ENCODE peak calls at places on chromosomes 12 and 14, in five cellular contexts. Z, F, N, B and T are unnamed samples.

GRCh38 chr14:66379116-66379515 is 107.1 kb upstream of the CCDC196 start:
- DNase-seq in Z (no peak), F (no peak), B (no peak), N (no peak), T (no peak)

GRCh38 chr14:95463173-95463901 is 53.1 kb downstream of the SYNE3 start:
- DNase-seq in N (no peak), B (no peak), F (no peak), Z (no peak), T (no peak)

GRCh38 chr14:52391866-52392600 is 77.9 kb downstream of the PTGER2 start:
- DNase-seq in B (no peak), N (no peak), Z (no peak), F (no peak), T (no peak)

GRCh38 chr12:80291108-80291754 is 152.8 kb upstream of the PTPRQ start:
- DNase-seq in N (no peak), B (no peak), F (no peak), Z (no peak), T (no peak)

GRCh38 chr12:121804417-121805111 is 755 bp downstream of the SETD1B start:
- DNase-seq in F (no peak), N (peak; percentile 55), Z (no peak), B (no peak), T (no peak)

GRCh38 chr12:32478858-32479257 is 79.5 kb downstream of the FGD4 start:
- DNase-seq in Z (no peak), B (no peak), N (no peak), F (no peak), T (no peak)

GRCh38 chr14:61560323-61560722 is 135.0 kb upstream of the HIF1A start:
- DNase-seq in N (peak; percentile 65), F (no peak), Z (no peak), B (no peak), T (no peak)

GRCh38 chr14:60514378-60515243 is 5.7 kb downstream of the SIX6 start:
- DNase-seq in F (peak; percentile 13), N (peak; percentile 41), B (no peak), Z (no peak), T (no peak)

GRCh38 chr14:24123465-24124417 is 6.7 kb upstream of the FITM1 start:
- DNase-seq in N (no peak), Z (no peak), B (no peak), F (no peak), T (no peak)

GRCh38 chr14:52313493-52313881 is 625 bp upstream of the PTGER2 start:
- DNase-seq in F (no peak), B (no peak), Z (no peak), N (no peak), T (no peak)

GRCh38 chr14:59632381-59632780 is 55.8 kb upstream of the CCDC175 start:
- DNase-seq in Z (no peak), B (no peak), N (peak; percentile 20), F (peak; percentile 12), T (no peak)

GRCh38 chr12:106521901-106522300 is 60.9 kb upstream of the RFX4 start:
- DNase-seq in F (no peak), Z (no peak), B (no peak), N (no peak), T (no peak)

GRCh38 chr12:71426648-71427047 is 12.9 kb upstream of the LGR5 start:
- DNase-seq in Z (no peak), F (no peak), N (no peak), B (no peak), T (no peak)

GRCh38 chr14:105700622-105701288 is 174.4 kb downstream of the TMEM121 start:
- DNase-seq in F (no peak), N (no peak), B (no peak), Z (no peak), T (no peak)

GRCh38 chr14:105059917-105060565 is 5.2 kb downstream of the GPR132 start:
- DNase-seq in N (no peak), B (no peak), Z (peak; percentile 23), F (no peak), T (no peak)

GRCh38 chr12:98238513-98238912 is 276.9 kb upstream of the TMPO start:
- DNase-seq in Z (no peak), F (no peak), B (no peak), N (no peak), T (no peak)

GRCh38 chr14:70422538-70422937 is 5.6 kb upstream of the SYNJ2BP start:
- DNase-seq in N (no peak), F (no peak), Z (no peak), B (no peak), T (no peak)

GRCh38 chr12:105077435-105077834 is 6.8 kb downstream of the ALDH1L2 start:
- DNase-seq in N (no peak), B (no peak), Z (no peak), F (no peak), T (no peak)

GRCh38 chr12:46473634-46474201 is 101.1 kb upstream of the SLC38A2 start:
- DNase-seq in B (no peak), F (no peak), Z (no peak), N (peak; percentile 95), T (no peak)

GRCh38 chr12:229441-230191 is 15.7 kb upstream of the SLC6A12 start:
- DNase-seq in Z (no peak), N (no peak), B (no peak), F (no peak), T (no peak)

GRCh38 chr12:9344540-9344939 is 136.3 kb upstream of the PZP start:
- DNase-seq in N (no peak), B (no peak), F (no peak), Z (no peak), T (no peak)

GRCh38 chr12:94219622-94220302 is 71.4 kb downstream of the PLXNC1 start:
- DNase-seq in N (no peak), F (no peak), Z (no peak), B (no peak), T (no peak)

GRCh38 chr12:96220902-96221301 is 26.7 kb downstream of the ELK3 start:
- DNase-seq in Z (no peak), F (no peak), B (no peak), N (no peak), T (no peak)

GRCh38 chr12:29728033-29728432 is 55.7 kb downstream of the TMTC1 start:
- DNase-seq in Z (no peak), B (no peak), F (no peak), N (no peak), T (no peak)

GRCh38 chr14:51321036-51321435 is 81.0 kb downstream of the TMX1 start:
- DNase-seq in N (no peak), F (no peak), Z (no peak), B (no peak), T (no peak)

GRCh38 chr12:92503977-92504966 is 198.5 kb upstream of the PLEKHG7 start:
- DNase-seq in B (no peak), F (no peak), N (peak; percentile 45), Z (no peak), T (no peak)

GRCh38 chr12:7835766-7836165 is 36.9 kb downstream of the SLC2A14 start:
- DNase-seq in B (no peak), F (no peak), Z (no peak), N (no peak), T (no peak)

GRCh38 chr12:8823565-8824300 is 1.3 kb downstream of the A2ML1 start:
- DNase-seq in Z (no peak), F (peak; percentile 34), N (no peak), B (no peak), T (no peak)

GRCh38 chr12:94954029-94954685 is 49.3 kb downstream of the NDUFA12 start:
- DNase-seq in B (no peak), F (peak; percentile 70), N (no peak), Z (no peak), T (no peak)

GRCh38 chr12:130838284-130838950 is 633 bp downstream of the STX2 start:
- DNase-seq in Z (peak; percentile 26), N (peak; percentile 27), F (peak; percentile 78), B (no peak), T (peak; percentile 41)

GRCh38 chr12:53727310-53728041 is at the start of gene CALCOCO1:
- DNase-seq in B (peak; percentile 90), N (peak; percentile 95), Z (peak; percentile 92), F (peak; percentile 97), T (peak; percentile 93)
- TF ChIP-seq POLR2A in B (no peak), N (peak; percentile 80), Z (no peak), F (peak; percentile 83), T (peak; percentile 22)

GRCh38 chr14:98607341-98607910 is 664.6 kb downstream of the BCL11B start:
- DNase-seq in Z (no peak), N (no peak), B (no peak), F (no peak), T (no peak)

GRCh38 chr14:98614741-98615140 is 657.3 kb downstream of the BCL11B start:
- DNase-seq in B (no peak), N (no peak), Z (no peak), F (no peak), T (no peak)

GRCh38 chr14:98608071-98609060 is 663.6 kb downstream of the BCL11B start:
- DNase-seq in N (no peak), F (no peak), B (no peak), Z (no peak), T (no peak)

GRCh38 chr14:98606816-98607215 is 665.2 kb downstream of the BCL11B start:
- DNase-seq in Z (no peak), B (no peak), F (no peak), N (no peak), T (no peak)

GRCh38 chr14:98612434-98613200 is 659.4 kb downstream of the BCL11B start:
- DNase-seq in B (no peak), F (no peak), N (no peak), Z (no peak), T (no peak)
- TF ChIP-seq POLR2AphosphoS5 in B (no peak), F (no peak), N (no peak), Z (no peak), T (no peak)

GRCh38 chr12:100733817-100734593 is 60.6 kb upstream of the ANO4 start:
- DNase-seq in B (no peak), N (peak; percentile 20), F (no peak), Z (no peak), T (no peak)
- TF ChIP-seq TAF1 in B (no peak), N (no peak), F (no peak), Z (no peak), T (no peak)

GRCh38 chr12:123388218-123388947 is 4.5 kb downstream of the KMT5A start:
- DNase-seq in Z (peak; percentile 82), N (peak; percentile 58), F (peak; percentile 86), B (no peak), T (peak; percentile 85)

GRCh38 chr12:123391546-123392343 is 7.8 kb downstream of the KMT5A start:
- DNase-seq in N (no peak), B (no peak), Z (no peak), F (no peak), T (no peak)

GRCh38 chr12:123390415-123391093 is 6.6 kb downstream of the KMT5A start:
- DNase-seq in B (no peak), Z (no peak), F (no peak), N (no peak), T (no peak)

GRCh38 chr12:123388948-123389559 is 5.1 kb downstream of the KMT5A start:
- DNase-seq in B (no peak), F (peak; percentile 70), N (no peak), Z (peak; percentile 49), T (no peak)

GRCh38 chr12:123389560-123390351 is 5.8 kb downstream of the KMT5A start:
- DNase-seq in Z (peak; percentile 55), B (no peak), N (peak; percentile 45), F (peak; percentile 70), T (peak; percentile 60)
- TF ChIP-seq POLR2A in Z (no peak), B (no peak), N (peak; percentile 49), F (peak; percentile 28), T (peak; percentile 42)